ENCODE peak calls at places on chromosomes 1 and 21, in five cellular contexts. U, X, K, N and D are unnamed samples.

GRCh38 chr1:198019126-198019525 is 102.0 kb downstream of the LHX9 start:
- DNase-seq in U (no peak), X (no peak), K (no peak), N (peak; percentile 17), D (no peak)

GRCh38 chr21:46532080-46532479 is 72.8 kb downstream of the S100B start:
- DNase-seq in U (no peak), X (no peak), K (no peak), N (no peak), D (no peak)

GRCh38 chr1:23274134-23274505 is 56.8 kb upstream of the HTR1D start:
- DNase-seq in U (no peak), X (no peak), K (no peak), N (no peak), D (no peak)

GRCh38 chr1:16072616-16073484 is 601 bp downstream of the FAM131C start:
- DNase-seq in U (no peak), X (no peak), K (peak; percentile 74), N (peak; percentile 53), D (no peak)

GRCh38 chr1:198316681-198317080 is 159.9 kb downstream of the NEK7 start:
- DNase-seq in U (no peak), X (no peak), K (no peak), N (no peak), D (peak; percentile 10)

GRCh38 chr1:225999912-226000337 is 782 bp upstream of the SDE2 start:
- DNase-seq in U (peak; percentile 10), X (peak; percentile 8), K (no peak), N (peak; percentile 35), D (peak; percentile 63)

GRCh38 chr1:73026114-73026513 is 743.8 kb upstream of the NEGR1 start:
- DNase-seq in U (no peak), X (no peak), K (no peak), N (no peak), D (no peak)

GRCh38 chr1:243441601-243442000 is 185.8 kb downstream of the SDCCAG8 start:
- DNase-seq in U (no peak), X (no peak), K (no peak), N (no peak), D (no peak)

GRCh38 chr1:168893359-168893791 is 164.4 kb upstream of the DPT start:
- DNase-seq in U (no peak), X (no peak), K (no peak), N (peak; percentile 89), D (no peak)

GRCh38 chr1:151313501-151313900 is 13.7 kb downstream of the PI4KB start:
- DNase-seq in U (no peak), X (no peak), K (no peak), N (peak; percentile 58), D (no peak)

GRCh38 chr21:36733857-36734256 is 34.9 kb downstream of the SIM2 start:
- DNase-seq in U (no peak), X (no peak), K (no peak), N (no peak), D (no peak)

GRCh38 chr1:206912445-206913095 is 9.2 kb downstream of the FCMR start:
- DNase-seq in U (peak; percentile 75), X (peak; percentile 77), K (peak; percentile 82), N (peak; percentile 84), D (peak; percentile 75)

GRCh38 chr1:8965121-8965820 is 19.6 kb downstream of the CA6 start:
- DNase-seq in U (no peak), X (no peak), K (no peak), N (peak; percentile 31), D (no peak)

GRCh38 chr1:40703316-40703715 is 11.8 kb downstream of the NFYC start:
- DNase-seq in U (peak; percentile 87), X (no peak), K (no peak), N (peak; percentile 63), D (peak; percentile 20)

GRCh38 chr1:160711528-160712311 is at the start of gene CD48:
- DNase-seq in U (no peak), X (no peak), K (no peak), N (no peak), D (no peak)

GRCh38 chr1:94014635-94015488 is 105.6 kb upstream of the GCLM start:
- DNase-seq in U (peak; percentile 64), X (no peak), K (no peak), N (peak; percentile 90), D (no peak)

GRCh38 chr21:42460391-42461184 is 35.4 kb downstream of the RSPH1 start:
- DNase-seq in U (no peak), X (peak; percentile 78), K (peak; percentile 26), N (no peak), D (no peak)

GRCh38 chr1:159880435-159880834 is 18.0 kb upstream of the VSIG8 start:
- DNase-seq in U (no peak), X (no peak), K (no peak), N (peak; percentile 26), D (no peak)

DNA sequence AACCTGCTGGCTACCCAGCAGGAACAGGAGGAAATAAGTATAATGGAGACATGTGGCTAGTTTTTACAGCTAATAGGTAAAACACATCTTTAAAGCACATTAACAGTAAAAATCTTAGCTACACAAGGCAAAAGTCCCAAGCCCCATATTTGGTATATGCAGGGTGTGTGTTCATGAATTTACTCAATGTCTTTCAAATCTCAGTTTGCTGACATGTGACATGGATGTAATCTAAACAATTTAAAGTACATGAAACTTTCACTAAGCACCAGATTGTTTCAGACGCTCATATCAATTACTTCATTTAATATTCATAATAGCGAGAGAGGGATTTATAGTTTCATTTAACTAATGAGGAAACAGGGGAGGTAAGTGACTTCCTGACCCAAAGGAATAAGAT is 3.9 kb downstream of the TACSTD2 start:
- DNase-seq in U (no peak), X (no peak), K (no peak), N (no peak), D (no peak)
- H3K9ac ChIP-seq in U (no peak overlapping the region), X (no peak overlapping the region), K (no peak overlapping the region), N (no peak overlapping the region), D (no peak overlapping the region)

DNA sequence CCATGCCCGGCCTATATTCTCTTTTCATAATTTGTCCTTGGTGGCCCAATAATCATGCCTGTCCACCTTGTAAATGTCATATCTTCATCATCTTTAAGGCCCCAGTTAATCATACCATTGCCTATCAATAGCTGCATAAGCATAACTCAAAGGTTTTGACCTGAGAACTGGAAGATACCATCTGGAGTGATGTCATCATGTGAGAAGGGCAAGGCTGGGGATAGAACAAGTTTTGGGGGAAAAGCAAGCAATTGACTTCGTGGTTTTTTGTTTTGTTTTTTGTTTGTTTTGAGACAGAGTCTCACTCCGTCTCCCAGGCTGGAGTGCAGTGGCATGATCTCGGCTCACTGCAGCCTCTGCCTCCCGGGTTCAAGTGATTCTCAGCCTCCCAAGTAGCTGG is 6.2 kb downstream of the UBIAD1 start:
- DNase-seq in U (no peak), X (no peak), K (no peak), N (no peak), D (no peak)
- H3K9ac ChIP-seq in U (no peak overlapping the region), X (no peak overlapping the region), K (no peak overlapping the region), N (no peak overlapping the region), D (no peak overlapping the region)

DNA sequence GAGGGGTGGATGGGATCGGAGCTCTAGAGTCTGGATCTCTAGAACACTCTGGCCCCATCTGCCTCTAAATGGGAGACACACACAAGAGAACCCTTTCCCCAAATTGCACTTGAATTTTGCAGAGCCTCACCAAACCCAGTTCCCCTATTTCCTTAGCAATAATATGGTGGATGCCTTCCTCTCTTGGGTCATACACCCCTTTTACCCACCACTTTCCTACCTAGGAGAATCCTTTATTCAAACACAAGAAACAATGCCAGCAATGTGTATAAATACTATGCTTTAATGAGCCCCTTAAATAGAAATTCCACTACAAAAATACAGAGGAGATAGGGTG is 753 bp upstream of the SF3B4 start:
- DNase-seq in U (no peak), X (no peak), K (no peak), N (no peak), D (no peak)
- H3K9ac ChIP-seq in U (peak overlapping the region; percentile 94), X (peak overlapping the region; percentile 89), K (peak overlapping the region; percentile 92), N (peak overlapping the region; percentile 91), D (peak overlapping the region; percentile 86)

DNA sequence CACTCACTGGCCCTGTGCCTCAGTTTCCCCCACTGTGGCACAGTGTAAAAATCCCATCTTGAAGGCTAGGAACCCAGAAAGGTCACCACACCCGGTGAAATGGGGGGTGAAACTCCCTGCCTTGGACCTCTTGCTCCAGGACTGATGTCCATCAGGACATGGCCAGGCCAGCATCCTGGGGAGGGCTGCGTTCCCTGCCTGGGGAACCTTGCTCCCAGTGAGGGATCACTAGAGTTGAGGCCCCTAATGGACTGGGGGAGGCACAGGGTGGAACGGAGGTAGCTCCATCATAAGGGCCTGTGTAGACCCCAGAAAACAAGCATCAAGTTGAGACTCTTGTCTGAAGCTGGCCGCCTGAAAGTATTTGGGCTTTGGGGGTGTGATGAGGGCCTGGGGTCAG is 10.4 kb upstream of the ZNF670 start:
- DNase-seq in U (no peak), X (no peak), K (no peak), N (no peak), D (no peak)
- H3K9ac ChIP-seq in U (no peak overlapping the region), X (no peak overlapping the region), K (no peak overlapping the region), N (no peak overlapping the region), D (no peak overlapping the region)

GRCh38 chr1:156119503-156120209 is 5.1 kb downstream of the LMNA start:
- DNase-seq in U (peak; percentile 76), X (peak; percentile 61), K (no peak), N (peak; percentile 91), D (peak; percentile 53)
- H3K9ac ChIP-seq in U (peak overlapping the region; percentile 24), X (no peak overlapping the region), K (no peak overlapping the region), N (peak overlapping the region; percentile 100), D (no peak overlapping the region)

DNA sequence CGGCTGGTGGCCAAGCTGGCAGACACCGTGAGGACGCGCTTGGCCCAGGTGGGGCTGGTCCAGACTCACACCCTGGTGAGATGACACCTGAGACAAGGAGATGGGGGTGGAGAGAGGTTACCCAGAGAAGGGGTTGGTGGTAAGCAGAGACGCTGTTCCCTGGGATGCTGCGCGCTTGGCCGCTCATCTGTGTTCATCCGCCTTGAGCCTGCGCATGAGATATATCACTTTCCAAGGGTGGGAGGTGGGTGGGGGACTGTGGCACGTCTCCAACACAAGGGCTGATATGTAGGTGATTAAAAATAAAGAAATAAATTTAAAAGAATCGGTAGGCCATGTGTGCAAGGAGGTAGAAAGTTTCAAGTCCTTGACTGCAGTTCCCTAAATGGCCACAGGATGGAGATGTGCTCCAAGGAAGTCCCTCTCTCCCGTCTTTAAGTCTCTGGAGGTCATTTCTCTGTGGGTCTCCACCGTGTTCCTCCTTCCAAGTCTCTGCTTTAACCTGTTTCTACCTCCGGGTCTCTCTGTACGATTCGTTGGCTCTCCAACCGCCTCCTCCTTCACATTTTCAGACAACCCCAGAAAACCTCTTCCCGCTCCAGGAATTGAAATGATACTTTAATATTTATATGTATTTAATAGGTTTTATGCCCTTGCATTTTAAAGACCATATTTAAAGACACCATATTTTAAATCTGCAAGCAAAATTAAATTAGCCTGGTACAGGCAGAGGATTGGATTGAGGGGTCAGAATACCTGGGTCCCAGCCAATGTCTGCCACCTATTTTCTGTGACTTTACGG is 4.5 kb downstream of the TTC24 start:
- DNase-seq in U (peak; percentile 84), X (peak; percentile 92), K (peak; percentile 86), N (peak; percentile 77), D (peak; percentile 82)
- H3K9ac ChIP-seq in U (no peak overlapping the region), X (peak overlapping the region; percentile 41), K (no peak overlapping the region), N (no peak overlapping the region), D (no peak overlapping the region)

DNA sequence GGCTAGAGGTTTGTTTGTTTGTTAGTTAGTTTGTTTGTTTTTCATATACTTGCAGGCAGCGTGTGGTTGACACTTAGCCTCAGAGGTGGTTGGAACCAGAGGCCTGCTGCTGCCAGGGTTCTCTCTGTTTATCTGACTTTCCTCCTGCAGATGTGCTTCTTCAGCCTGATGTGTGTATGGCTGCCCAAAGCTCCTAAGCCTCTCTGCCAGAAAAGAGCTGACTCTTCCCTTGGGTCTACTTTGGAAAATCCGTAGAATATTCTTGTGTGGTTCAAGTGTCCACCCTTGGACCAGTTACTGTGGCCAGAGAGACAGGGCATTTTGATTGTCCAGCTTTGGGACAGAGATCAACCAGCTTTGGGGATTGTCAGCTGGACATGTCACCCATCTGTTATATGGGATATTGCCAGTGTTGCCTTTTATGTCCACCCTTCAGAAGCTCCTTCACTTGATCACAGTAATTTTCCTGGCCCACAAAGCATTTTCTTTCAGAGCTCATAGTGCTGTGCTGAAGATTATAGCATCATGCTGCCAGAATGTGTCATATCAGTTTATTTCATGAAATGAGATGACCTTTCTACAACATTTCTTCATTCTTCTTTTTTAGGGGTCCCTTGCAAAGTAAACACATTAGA is 126.2 kb upstream of the L1TD1 start:
- DNase-seq in U (no peak), X (no peak), K (no peak), N (no peak), D (no peak)
- H3K9ac ChIP-seq in U (no peak overlapping the region), X (no peak overlapping the region), K (no peak overlapping the region), N (no peak overlapping the region), D (no peak overlapping the region)